ENCODE peak calls at places on chromosomes 11 and 22, in six cellular contexts. One of them, this sample, is unnamed.

GRCh38 chr22:46791201-46791731 is 28.8 kb downstream of the TBC1D22A start:
- DNase-seq in AG09319: no peak
- DNase-seq in AG04450: no peak
- DNase-seq in astrocyte of the spinal cord: peak; percentile 72
- DNase-seq in fibroblast of villous mesenchyme: peak; percentile 65
- DNase-seq in gastrocnemius medialis: no peak
- DNase-seq in this sample: peak; percentile 34

GRCh38 chr11:130672911-130673310 is 224.5 kb downstream of the ADAMTS15 start:
- DNase-seq in AG09319: no peak
- DNase-seq in AG04450: no peak
- DNase-seq in astrocyte of the spinal cord: no peak
- DNase-seq in fibroblast of villous mesenchyme: no peak
- DNase-seq in gastrocnemius medialis: no peak
- DNase-seq in this sample: no peak

GRCh38 chr11:65274734-65275682 is 13.2 kb downstream of the POLA2 start:
- DNase-seq in AG09319: peak; percentile 94
- DNase-seq in AG04450: peak; percentile 96
- DNase-seq in astrocyte of the spinal cord: peak; percentile 94
- DNase-seq in fibroblast of villous mesenchyme: peak; percentile 99
- DNase-seq in gastrocnemius medialis: peak; percentile 73
- DNase-seq in this sample: peak; percentile 67

GRCh38 chr22:25488244-25489020 is 76.0 kb upstream of the GRK3 start:
- DNase-seq in AG09319: peak; percentile 56
- DNase-seq in AG04450: no peak
- DNase-seq in astrocyte of the spinal cord: peak; percentile 92
- DNase-seq in fibroblast of villous mesenchyme: peak; percentile 57
- DNase-seq in gastrocnemius medialis: peak; percentile 10
- DNase-seq in this sample: peak; percentile 20

GRCh38 chr11:70270877-70271634 is 566 bp downstream of the PPFIA1 start:
- DNase-seq in AG09319: no peak
- DNase-seq in AG04450: peak; percentile 13
- DNase-seq in astrocyte of the spinal cord: peak; percentile 42
- DNase-seq in fibroblast of villous mesenchyme: peak; percentile 75
- DNase-seq in gastrocnemius medialis: no peak
- DNase-seq in this sample: peak; percentile 20

GRCh38 chr11:3613998-3614741 is 27.6 kb downstream of the ART5 start:
- DNase-seq in AG09319: no peak
- DNase-seq in AG04450: no peak
- DNase-seq in astrocyte of the spinal cord: no peak
- DNase-seq in fibroblast of villous mesenchyme: no peak
- DNase-seq in gastrocnemius medialis: peak; percentile 79
- DNase-seq in this sample: no peak

GRCh38 chr11:24949406-24949805 is 452.6 kb downstream of the LUZP2 start:
- DNase-seq in AG09319: no peak
- DNase-seq in AG04450: no peak
- DNase-seq in astrocyte of the spinal cord: no peak
- DNase-seq in fibroblast of villous mesenchyme: no peak
- DNase-seq in gastrocnemius medialis: no peak
- DNase-seq in this sample: no peak

GRCh38 chr11:7524831-7525230 is 11.0 kb downstream of the PPFIBP2 start:
- DNase-seq in AG09319: no peak
- DNase-seq in AG04450: no peak
- DNase-seq in astrocyte of the spinal cord: no peak
- DNase-seq in fibroblast of villous mesenchyme: no peak
- DNase-seq in gastrocnemius medialis: no peak
- DNase-seq in this sample: no peak

GRCh38 chr11:32852142-32852541 is 22.4 kb downstream of the PRRG4 start:
- DNase-seq in AG09319: no peak
- DNase-seq in AG04450: no peak
- DNase-seq in astrocyte of the spinal cord: peak; percentile 47
- DNase-seq in fibroblast of villous mesenchyme: peak; percentile 36
- DNase-seq in gastrocnemius medialis: no peak
- DNase-seq in this sample: no peak

GRCh38 chr11:67696998-67697397 is 22.6 kb upstream of the ALDH3B2 start:
- DNase-seq in AG09319: no peak
- DNase-seq in AG04450: no peak
- DNase-seq in astrocyte of the spinal cord: no peak
- DNase-seq in fibroblast of villous mesenchyme: no peak
- DNase-seq in gastrocnemius medialis: no peak
- DNase-seq in this sample: no peak

GRCh38 chr11:31687256-31687655 is 123.9 kb downstream of the PAX6 start:
- DNase-seq in AG09319: no peak
- DNase-seq in AG04450: no peak
- DNase-seq in astrocyte of the spinal cord: no peak
- DNase-seq in fibroblast of villous mesenchyme: no peak
- DNase-seq in gastrocnemius medialis: no peak
- DNase-seq in this sample: no peak

GRCh38 chr22:26744892-26745808 is 87.8 kb downstream of the MIAT start:
- DNase-seq in AG09319: no peak
- DNase-seq in AG04450: no peak
- DNase-seq in astrocyte of the spinal cord: no peak
- DNase-seq in fibroblast of villous mesenchyme: no peak
- DNase-seq in gastrocnemius medialis: no peak
- DNase-seq in this sample: no peak

GRCh38 chr11:102762414-102762813 is 18.0 kb downstream of the MMP10 start:
- DNase-seq in AG09319: no peak
- DNase-seq in AG04450: no peak
- DNase-seq in astrocyte of the spinal cord: peak; percentile 42
- DNase-seq in fibroblast of villous mesenchyme: no peak
- DNase-seq in gastrocnemius medialis: no peak
- DNase-seq in this sample: peak; percentile 64

GRCh38 chr11:44104472-44105294 is 9.2 kb downstream of the EXT2 start:
- DNase-seq in AG09319: no peak
- DNase-seq in AG04450: no peak
- DNase-seq in astrocyte of the spinal cord: no peak
- DNase-seq in fibroblast of villous mesenchyme: no peak
- DNase-seq in gastrocnemius medialis: no peak
- DNase-seq in this sample: no peak

GRCh38 chr11:121829159-121829643 is 286.8 kb downstream of the BLID start:
- DNase-seq in AG09319: peak; percentile 91
- DNase-seq in AG04450: peak; percentile 96
- DNase-seq in astrocyte of the spinal cord: peak; percentile 99
- DNase-seq in fibroblast of villous mesenchyme: peak; percentile 96
- DNase-seq in gastrocnemius medialis: peak; percentile 3
- DNase-seq in this sample: peak; percentile 48

GRCh38 chr11:41246399-41246745 is 213.1 kb downstream of the LRRC4C start:
- DNase-seq in AG09319: no peak
- DNase-seq in AG04450: no peak
- DNase-seq in astrocyte of the spinal cord: no peak
- DNase-seq in fibroblast of villous mesenchyme: no peak
- DNase-seq in gastrocnemius medialis: no peak
- DNase-seq in this sample: no peak

GRCh38 chr11:62370743-62371440 is 33.6 kb downstream of the ASRGL1 start:
- DNase-seq in AG09319: no peak
- DNase-seq in AG04450: no peak
- DNase-seq in astrocyte of the spinal cord: no peak
- DNase-seq in fibroblast of villous mesenchyme: peak; percentile 13
- DNase-seq in gastrocnemius medialis: no peak
- DNase-seq in this sample: no peak

GRCh38 chr11:96095884-96096301 is 172.0 kb upstream of the MTMR2 start:
- DNase-seq in AG09319: no peak
- DNase-seq in AG04450: no peak
- DNase-seq in astrocyte of the spinal cord: no peak
- DNase-seq in fibroblast of villous mesenchyme: no peak
- DNase-seq in gastrocnemius medialis: no peak
- DNase-seq in this sample: peak; percentile 53

GRCh38 chr11:129146196-129146595 is 45.9 kb downstream of the ARHGAP32 start:
- DNase-seq in AG09319: no peak
- DNase-seq in AG04450: no peak
- DNase-seq in astrocyte of the spinal cord: peak; percentile 40
- DNase-seq in fibroblast of villous mesenchyme: peak; percentile 36
- DNase-seq in gastrocnemius medialis: no peak
- DNase-seq in this sample: peak; percentile 5

GRCh38 chr22:40070701-40071100 is 75.9 kb downstream of the FAM83F start:
- DNase-seq in AG09319: no peak
- DNase-seq in AG04450: no peak
- DNase-seq in astrocyte of the spinal cord: no peak
- DNase-seq in fibroblast of villous mesenchyme: no peak
- DNase-seq in gastrocnemius medialis: no peak
- DNase-seq in this sample: no peak

GRCh38 chr11:85827768-85828639 is 17.1 kb upstream of the SYTL2 start:
- DNase-seq in AG09319: peak; percentile 54
- DNase-seq in AG04450: peak; percentile 61
- DNase-seq in astrocyte of the spinal cord: peak; percentile 95
- DNase-seq in fibroblast of villous mesenchyme: peak; percentile 94
- DNase-seq in gastrocnemius medialis: no peak
- DNase-seq in this sample: peak; percentile 75

GRCh38 chr11:9719949-9720646 is 56.2 kb downstream of the SWAP70 start:
- DNase-seq in AG09319: no peak
- DNase-seq in AG04450: no peak
- DNase-seq in astrocyte of the spinal cord: no peak
- DNase-seq in fibroblast of villous mesenchyme: no peak
- DNase-seq in gastrocnemius medialis: no peak
- DNase-seq in this sample: no peak

GRCh38 chr11:35173011-35173511 is 34.1 kb downstream of the CD44 start:
- DNase-seq in AG09319: no peak
- DNase-seq in AG04450: no peak
- DNase-seq in astrocyte of the spinal cord: no peak
- DNase-seq in fibroblast of villous mesenchyme: peak; percentile 66
- DNase-seq in gastrocnemius medialis: no peak
- DNase-seq in this sample: no peak

GRCh38 chr11:123526027-123526805 is 96.1 kb downstream of the GRAMD1B start:
- DNase-seq in AG09319: no peak
- DNase-seq in AG04450: no peak
- DNase-seq in astrocyte of the spinal cord: no peak
- DNase-seq in fibroblast of villous mesenchyme: no peak
- DNase-seq in gastrocnemius medialis: no peak
- DNase-seq in this sample: no peak

GRCh38 chr11:34501500-34501899 is 12.1 kb downstream of the ELF5 start:
- DNase-seq in AG09319: peak; percentile 85
- DNase-seq in AG04450: peak; percentile 73
- DNase-seq in astrocyte of the spinal cord: peak; percentile 96
- DNase-seq in fibroblast of villous mesenchyme: peak; percentile 81
- DNase-seq in gastrocnemius medialis: no peak
- DNase-seq in this sample: peak; percentile 36

GRCh38 chr11:58905716-58906547 is 33.4 kb upstream of the GLYATL1 start:
- DNase-seq in AG09319: peak; percentile 71
- DNase-seq in AG04450: peak; percentile 71
- DNase-seq in astrocyte of the spinal cord: peak; percentile 92
- DNase-seq in fibroblast of villous mesenchyme: peak; percentile 67
- DNase-seq in gastrocnemius medialis: no peak
- DNase-seq in this sample: peak; percentile 43

GRCh38 chr11:2528301-2529050 is 83.7 kb downstream of the KCNQ1 start:
- DNase-seq in AG09319: no peak
- DNase-seq in AG04450: no peak
- DNase-seq in astrocyte of the spinal cord: no peak
- DNase-seq in fibroblast of villous mesenchyme: no peak
- DNase-seq in gastrocnemius medialis: no peak
- DNase-seq in this sample: no peak

GRCh38 chr11:47328449-47329390 is 23.8 kb downstream of the MYBPC3 start:
- DNase-seq in AG09319: no peak
- DNase-seq in AG04450: no peak
- DNase-seq in astrocyte of the spinal cord: no peak
- DNase-seq in fibroblast of villous mesenchyme: no peak
- DNase-seq in gastrocnemius medialis: no peak
- DNase-seq in this sample: no peak
- TF ChIP-seq CTCF in AG09319: no peak
- TF ChIP-seq CTCF in AG04450: no peak
- TF ChIP-seq CTCF in astrocyte of the spinal cord: no peak
- TF ChIP-seq CTCF in fibroblast of villous mesenchyme: no peak
- TF ChIP-seq CTCF in gastrocnemius medialis: no peak
- TF ChIP-seq CTCF in this sample: no peak

DNA sequence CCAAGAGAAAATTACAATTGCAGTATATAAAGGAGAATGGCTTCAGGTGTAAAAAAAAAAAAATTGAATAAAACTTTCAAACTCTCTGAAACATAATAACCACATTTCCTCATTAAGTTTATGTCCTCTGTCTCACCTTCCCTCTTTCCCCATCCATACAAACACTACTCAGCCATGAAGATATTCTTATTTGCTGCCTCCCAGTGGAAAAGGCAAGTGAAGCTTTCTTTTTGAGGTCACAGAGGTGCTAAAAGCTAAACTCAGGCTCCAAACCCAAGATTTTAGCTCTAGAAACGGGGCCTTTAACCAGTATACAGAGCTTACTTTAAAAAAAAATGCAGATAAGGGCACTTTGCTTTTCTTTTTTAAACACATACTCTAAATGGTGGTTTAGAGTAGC is 1568.5 kb downstream of the FAM181B start:
- DNase-seq in AG09319: no peak
- DNase-seq in AG04450: no peak
- DNase-seq in astrocyte of the spinal cord: no peak
- DNase-seq in fibroblast of villous mesenchyme: no peak
- DNase-seq in gastrocnemius medialis: no peak
- DNase-seq in this sample: no peak
- TF ChIP-seq CTCF in AG09319: no peak
- TF ChIP-seq CTCF in AG04450: no peak
- TF ChIP-seq CTCF in astrocyte of the spinal cord: no peak
- TF ChIP-seq CTCF in fibroblast of villous mesenchyme: no peak
- TF ChIP-seq CTCF in gastrocnemius medialis: no peak
- TF ChIP-seq CTCF in this sample: no peak

DNA sequence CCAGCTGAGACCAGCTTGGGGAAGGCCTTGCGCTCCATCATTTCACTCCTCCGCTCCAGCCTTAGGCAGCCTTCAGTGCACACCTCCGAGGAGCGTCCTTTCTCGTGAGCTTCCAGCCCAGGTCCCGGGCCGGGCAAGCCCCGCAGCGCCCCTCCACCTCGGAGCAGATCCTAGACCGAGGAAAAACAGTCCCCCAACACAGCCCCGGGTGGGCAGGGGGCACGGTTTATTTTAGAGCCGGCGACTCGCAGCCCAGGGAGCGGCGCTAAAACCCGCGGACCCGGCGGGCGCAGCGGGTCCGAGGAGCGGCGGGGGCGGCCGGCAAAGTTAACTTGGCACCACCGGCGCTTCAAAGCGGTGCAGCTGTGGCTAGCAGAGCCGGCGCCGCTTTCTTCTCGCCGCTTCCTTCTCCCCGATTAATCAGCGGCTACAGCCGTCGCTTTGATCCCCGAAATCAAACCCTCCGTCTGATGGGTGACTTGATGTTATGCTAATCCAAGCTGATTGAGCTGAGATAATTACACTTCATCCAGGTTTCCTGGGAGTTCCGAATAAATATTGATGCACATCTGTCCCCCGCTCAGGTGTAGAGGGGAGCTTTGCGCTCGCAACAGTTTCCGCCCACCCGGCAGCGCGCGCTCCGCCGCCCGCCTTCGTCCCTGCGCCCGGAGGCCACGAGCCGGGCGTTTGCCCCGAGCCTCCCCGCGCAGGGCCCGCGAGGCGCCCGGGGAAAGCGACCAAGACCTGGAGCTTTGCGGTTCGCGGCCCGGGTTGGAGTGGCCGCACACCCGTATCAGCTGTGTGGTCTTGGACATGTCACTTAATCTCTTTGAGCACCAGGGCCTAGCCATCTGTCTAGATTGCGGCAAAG is 192.7 kb downstream of the BUD13 start:
- DNase-seq in AG09319: no peak
- DNase-seq in AG04450: no peak
- DNase-seq in astrocyte of the spinal cord: no peak
- DNase-seq in fibroblast of villous mesenchyme: no peak
- DNase-seq in gastrocnemius medialis: no peak
- DNase-seq in this sample: no peak
- TF ChIP-seq CTCF in AG09319: no peak
- TF ChIP-seq CTCF in AG04450: no peak
- TF ChIP-seq CTCF in astrocyte of the spinal cord: no peak
- TF ChIP-seq CTCF in fibroblast of villous mesenchyme: no peak
- TF ChIP-seq CTCF in gastrocnemius medialis: no peak
- TF ChIP-seq CTCF in this sample: no peak

GRCh38 chr11:118691926-118692830 is 12.7 kb upstream of the TREH start:
- DNase-seq in AG09319: peak; percentile 2
- DNase-seq in AG04450: no peak
- DNase-seq in astrocyte of the spinal cord: peak; percentile 29
- DNase-seq in fibroblast of villous mesenchyme: peak; percentile 56
- DNase-seq in gastrocnemius medialis: no peak
- DNase-seq in this sample: peak; percentile 90
- TF ChIP-seq CTCF in AG09319: no peak
- TF ChIP-seq CTCF in AG04450: no peak
- TF ChIP-seq CTCF in astrocyte of the spinal cord: no peak
- TF ChIP-seq CTCF in fibroblast of villous mesenchyme: no peak
- TF ChIP-seq CTCF in gastrocnemius medialis: no peak
- TF ChIP-seq CTCF in this sample: no peak